ENCODE peak calls at places on chromosome 1, in six cellular contexts. H, X, T, Q, W and I are unnamed samples.

GRCh38 chr1:18241932-18242331 is 134.3 kb downstream of the IGSF21 start:
- DNase-seq in H (no peak), X (no peak), T (no peak), Q (no peak), W (no peak), I (no peak)

GRCh38 chr1:244349103-244349531 is 102.6 kb downstream of the ADSS2 start:
- DNase-seq in H (no peak), X (peak; percentile 88), T (no peak), Q (no peak), W (no peak), I (no peak)

GRCh38 chr1:108661030-108661609 is at the start of gene HENMT1:
- DNase-seq in H (no peak), X (peak; percentile 75), T (peak; percentile 76), Q (peak; percentile 81), W (peak; percentile 69), I (peak; percentile 59)

GRCh38 chr1:158101944-158102343 is 78.8 kb upstream of the CD1D start:
- DNase-seq in H (no peak), X (peak; percentile 26), T (no peak), Q (no peak), W (no peak), I (no peak)

GRCh38 chr1:8764301-8764937 is 53.0 kb downstream of the RERE start:
- DNase-seq in H (no peak), X (no peak), T (no peak), Q (no peak), W (no peak), I (no peak)

GRCh38 chr1:23793018-23793781 is 2.3 kb downstream of the LYPLA2 start:
- DNase-seq in H (no peak), X (peak; percentile 34), T (peak; percentile 78), Q (no peak), W (no peak), I (no peak)

GRCh38 chr1:228445867-228446584 is 29.4 kb upstream of the TRIM17 start:
- DNase-seq in H (no peak), X (peak; percentile 43), T (peak; percentile 20), Q (peak; percentile 71), W (peak; percentile 15), I (no peak)

GRCh38 chr1:63073530-63074306 is 248.6 kb upstream of the FOXD3 start:
- DNase-seq in H (no peak), X (no peak), T (no peak), Q (no peak), W (no peak), I (no peak)

GRCh38 chr1:205913451-205914204 is 29.6 kb downstream of the SLC26A9 start:
- DNase-seq in H (no peak), X (peak; percentile 72), T (no peak), Q (peak; percentile 85), W (no peak), I (peak; percentile 75)

GRCh38 chr1:164932580-164932979 is 373.6 kb downstream of the PBX1 start:
- DNase-seq in H (no peak), X (no peak), T (no peak), Q (no peak), W (no peak), I (no peak)

GRCh38 chr1:10968411-10968826 is 44.0 kb upstream of the TARDBP start:
- DNase-seq in H (no peak), X (no peak), T (peak; percentile 49), Q (no peak), W (no peak), I (no peak)

GRCh38 chr1:240343966-240344365 is 252.3 kb downstream of the FMN2 start:
- DNase-seq in H (no peak), X (no peak), T (no peak), Q (no peak), W (no peak), I (no peak)

GRCh38 chr1:41391834-41392527 is 30.7 kb downstream of the FOXO6 start:
- DNase-seq in H (no peak), X (no peak), T (no peak), Q (no peak), W (no peak), I (no peak)

GRCh38 chr1:27137544-27138075 is 17.3 kb downstream of the SLC9A1 start:
- DNase-seq in H (no peak), X (no peak), T (peak; percentile 61), Q (peak; percentile 83), W (no peak), I (peak; percentile 74)

GRCh38 chr1:114466334-114467014 is 44.5 kb downstream of the TRIM33 start:
- DNase-seq in H (no peak), X (no peak), T (no peak), Q (no peak), W (no peak), I (no peak)

GRCh38 chr1:110067957-110068645 is 2.4 kb downstream of the ALX3 start:
- DNase-seq in H (no peak), X (no peak), T (no peak), Q (no peak), W (no peak), I (no peak)

GRCh38 chr1:192474080-192474683 is 101.4 kb upstream of the RGS1 start:
- DNase-seq in H (no peak), X (peak; percentile 12), T (no peak), Q (no peak), W (no peak), I (no peak)

GRCh38 chr1:93845554-93846150 is 33.4 kb downstream of the DNTTIP2 start:
- DNase-seq in H (no peak), X (peak; percentile 89), T (peak; percentile 7), Q (peak; percentile 42), W (no peak), I (no peak)

GRCh38 chr1:65150583-65151263 is 2.7 kb downstream of the AK4 start:
- DNase-seq in H (no peak), X (no peak), T (no peak), Q (no peak), W (no peak), I (no peak)